ENCODE peak calls at places on chromosomes 7 and 10, in nine cellular contexts. P is brain microvascular endothelial cell, K is psoas muscle, N is transverse colon, B is aorta, J is upper lobe of right lung, L is caudate nucleus, Z is endodermal cell, Y is tibial nerve. U is an unnamed sample.

GRCh38 chr10:60425392-60426110 is 35.9 kb upstream of the ANK3 start:
- DNase-seq in P (peak), K (no peak), N (no peak), B (no peak), J (no peak), L (no peak), Z (no peak), Y (no peak), U (no peak)

GRCh38 chr10:16545126-16545736 is 23.6 kb upstream of the C1QL3 start:
- DNase-seq in P (peak), K (no peak), N (no peak), B (no peak), J (no peak), L (no peak), Z (peak), Y (no peak), U (peak)

GRCh38 chr10:92124524-92125168 is 166.2 kb downstream of the CPEB3 start:
- DNase-seq in P (peak), K (no peak), N (peak), B (peak), J (no peak), L (no peak), Z (no peak), Y (no peak), U (no peak)

GRCh38 chr7:43834463-43835251 is 34.7 kb downstream of the MRPS24 start:
- DNase-seq in P (peak), K (no peak), N (no peak), B (no peak), J (no peak), L (no peak), Z (no peak), Y (no peak), U (no peak)

GRCh38 chr7:17010637-17011300 is 129.0 kb upstream of the AGR3 start:
- DNase-seq in P (no peak), K (no peak), N (no peak), B (no peak), J (no peak), L (no peak), Z (no peak), Y (no peak), U (no peak)

GRCh38 chr7:39405591-39405990 is 160.6 kb upstream of the YAE1 start:
- DNase-seq in P (no peak), K (no peak), N (no peak), B (no peak), J (no peak), L (no peak), Z (no peak), Y (no peak), U (no peak)

GRCh38 chr10:28592953-28593352 is 60.0 kb downstream of the WAC start:
- DNase-seq in P (peak), K (no peak), N (no peak), B (no peak), J (no peak), L (no peak), Z (no peak), Y (no peak), U (no peak)

GRCh38 chr7:83413831-83414230 is 235.1 kb downstream of the SEMA3E start:
- DNase-seq in P (peak), K (no peak), N (no peak), B (no peak), J (no peak), L (no peak), Z (no peak), Y (no peak), U (no peak)

GRCh38 chr10:84938117-84938905 is 609.9 kb downstream of the CCSER2 start:
- DNase-seq in P (no peak), K (no peak), N (no peak), B (no peak), J (no peak), L (no peak), Z (no peak), Y (no peak), U (no peak)

GRCh38 chr10:125407000-125407502 is 246.7 kb upstream of the CTBP2 start:
- DNase-seq in P (peak), K (no peak), N (no peak), B (no peak), J (no peak), L (no peak), Z (no peak), Y (no peak), U (no peak)

GRCh38 chr7:154975984-154976383 is 26.9 kb downstream of the PAXIP1 start:
- DNase-seq in P (no peak), K (no peak), N (no peak), B (no peak), J (no peak), L (no peak), Z (no peak), Y (no peak), U (no peak)

GRCh38 chr7:130063036-130063435 is 7.3 kb upstream of the KLHDC10 start:
- DNase-seq in P (peak), K (peak), N (peak), B (peak), J (peak), L (no peak), Z (peak), Y (no peak), U (peak)

GRCh38 chr10:109062371-109062770 is 860.9 kb downstream of the XPNPEP1 start:
- DNase-seq in P (no peak), K (no peak), N (no peak), B (no peak), J (no peak), L (no peak), Z (no peak), Y (no peak), U (no peak)

GRCh38 chr7:28999421-28999820 is 41.3 kb upstream of the TRIL start:
- DNase-seq in P (no peak), K (no peak), N (no peak), B (no peak), J (no peak), L (no peak), Z (no peak), Y (no peak), U (no peak)

GRCh38 chr10:48775206-48775517 is 90.5 kb downstream of the WDFY4 start:
- DNase-seq in P (no peak), K (no peak), N (no peak), B (no peak), J (no peak), L (no peak), Z (no peak), Y (no peak), U (no peak)

GRCh38 chr10:89207181-89207800 is at the start of gene CH25H:
- DNase-seq in P (peak), K (peak), N (peak), B (peak), J (peak), L (peak), Z (peak), Y (peak), U (peak)

GRCh38 chr7:31439165-31439564 is 74.7 kb upstream of the ITPRID1 start:
- DNase-seq in P (no peak), K (no peak), N (no peak), B (no peak), J (no peak), L (no peak), Z (no peak), Y (no peak), U (no peak)

GRCh38 chr7:118803-119376 is 73.5 kb upstream of the FAM20C start:
- DNase-seq in P (no peak), K (no peak), N (no peak), B (no peak), J (no peak), L (no peak), Z (no peak), Y (no peak), U (peak)

GRCh38 chr10:114603943-114604342 is 54.1 kb downstream of the ABLIM1 start:
- DNase-seq in P (no peak), K (no peak), N (peak), B (no peak), J (no peak), L (no peak), Z (no peak), Y (no peak), U (no peak)

GRCh38 chr7:27961255-27961654 is 219.3 kb downstream of the JAZF1 start:
- DNase-seq in P (peak), K (no peak), N (no peak), B (no peak), J (no peak), L (no peak), Z (no peak), Y (no peak), U (peak)

GRCh38 chr10:17504547-17505245 is 50.3 kb upstream of the ST8SIA6 start:
- DNase-seq in P (peak), K (no peak), N (no peak), B (no peak), J (no peak), L (no peak), Z (no peak), Y (no peak), U (no peak)

GRCh38 chr7:44712012-44712411 is 36.6 kb upstream of the ZMIZ2 start:
- DNase-seq in P (no peak), K (no peak), N (no peak), B (no peak), J (no peak), L (no peak), Z (no peak), Y (no peak), U (no peak)

GRCh38 chr7:118312966-118313365 is 88.5 kb downstream of the ANKRD7 start:
- DNase-seq in P (no peak), K (no peak), N (no peak), B (no peak), J (no peak), L (no peak), Z (no peak), Y (no peak), U (no peak)

GRCh38 chr10:104472505-104472904 is 118.9 kb downstream of the CFAP58 start:
- DNase-seq in P (peak), K (no peak), N (no peak), B (no peak), J (no peak), L (no peak), Z (no peak), Y (no peak), U (no peak)

GRCh38 chr10:68327889-68328786 is 3.7 kb upstream of the HNRNPH3 start:
- DNase-seq in P (peak), K (no peak), N (no peak), B (no peak), J (no peak), L (no peak), Z (no peak), Y (no peak), U (no peak)

GRCh38 chr7:156895024-156895780 is 2.2 kb upstream of the LMBR1 start:
- DNase-seq in P (no peak), K (no peak), N (no peak), B (no peak), J (no peak), L (no peak), Z (no peak), Y (no peak), U (no peak)

GRCh38 chr7:20424475-20424874 is 93.8 kb downstream of the ITGB8 start:
- DNase-seq in P (no peak), K (no peak), N (no peak), B (no peak), J (no peak), L (no peak), Z (no peak), Y (no peak), U (no peak)

GRCh38 chr10:119919823-119920222 is 27.3 kb downstream of the SEC23IP start:
- DNase-seq in P (no peak), K (no peak), N (no peak), B (no peak), J (no peak), L (no peak), Z (no peak), Y (no peak), U (no peak)

GRCh38 chr7:157719008-157719682 is 382.3 kb downstream of the DNAJB6 start:
- DNase-seq in P (no peak), K (no peak), N (no peak), B (no peak), J (no peak), L (no peak), Z (no peak), Y (no peak), U (no peak)

GRCh38 chr7:26525413-26526287 is 234.0 kb downstream of the SNX10 start:
- DNase-seq in P (no peak), K (no peak), N (peak), B (no peak), J (no peak), L (no peak), Z (no peak), Y (no peak), U (no peak)

GRCh38 chr7:131883769-131884168 is 327.3 kb upstream of the PODXL start:
- DNase-seq in P (no peak), K (no peak), N (no peak), B (no peak), J (no peak), L (no peak), Z (no peak), Y (no peak), U (no peak)

GRCh38 chr7:106057204-106057961 is 54.7 kb downstream of the SYPL1 start:
- DNase-seq in P (no peak), K (no peak), N (no peak), B (no peak), J (no peak), L (no peak), Z (no peak), Y (no peak), U (no peak)

GRCh38 chr10:49072166-49072885 is 43.0 kb downstream of the VSTM4 start:
- DNase-seq in P (no peak), K (no peak), N (no peak), B (no peak), J (no peak), L (no peak), Z (peak), Y (no peak), U (no peak)

GRCh38 chr10:86963341-86963919 is 4.9 kb upstream of the ADIRF start:
- DNase-seq in P (no peak), K (no peak), N (peak), B (no peak), J (no peak), L (no peak), Z (no peak), Y (no peak), U (peak)

GRCh38 chr10:72015868-72016267 is 51.7 kb downstream of the CHST3 start:
- DNase-seq in P (no peak), K (no peak), N (peak), B (no peak), J (no peak), L (no peak), Z (no peak), Y (no peak), U (no peak)

GRCh38 chr10:46223626-46224413 is 63.0 kb upstream of the ANTXRL start:
- DNase-seq in P (no peak), K (no peak), N (no peak), B (no peak), J (peak), L (no peak), Z (peak), Y (no peak), U (no peak)

GRCh38 chr7:91082854-91083495 is 181.3 kb upstream of the FZD1 start:
- DNase-seq in P (no peak), K (no peak), N (no peak), B (no peak), J (no peak), L (no peak), Z (no peak), Y (no peak), U (no peak)

GRCh38 chr7:33550979-33551378 is 354.4 kb upstream of the BMPER start:
- DNase-seq in P (no peak), K (no peak), N (no peak), B (no peak), J (no peak), L (no peak), Z (no peak), Y (no peak), U (no peak)
- H3K27ac ChIP-seq in P (no peak), K (peak), N (no peak), B (no peak), J (no peak), L (no peak), Z (no peak), Y (no peak), U (no peak)

DNA sequence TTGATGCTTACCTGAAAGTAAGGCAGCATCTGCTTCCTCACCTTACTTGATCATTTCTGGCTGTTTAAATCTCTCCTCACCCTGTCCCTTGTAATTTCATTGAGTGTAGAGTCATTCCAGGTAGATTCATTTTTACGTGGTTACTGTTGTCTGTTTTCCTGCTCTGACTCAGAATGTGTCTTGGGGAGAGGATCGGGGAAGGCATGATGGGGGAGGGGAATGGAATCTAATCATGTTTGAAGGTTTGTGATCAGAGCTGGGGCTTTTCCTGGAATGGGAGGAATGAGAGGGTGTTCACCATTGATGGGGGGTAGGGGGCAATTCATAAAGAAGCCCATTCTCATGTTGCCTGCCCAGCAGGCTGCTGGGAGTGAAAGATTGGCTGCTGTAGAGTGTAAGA is 18.7 kb downstream of the SEC24C start:
- DNase-seq in P (peak), K (no peak), N (no peak), B (no peak), J (no peak), L (no peak), Z (no peak), Y (no peak), U (no peak)
- H3K27ac ChIP-seq in P (peak), K (no peak), N (no peak), B (no peak), J (no peak), L (no peak), Z (no peak), Y (no peak), U (no peak)

GRCh38 chr10:29680091-29680490 is 45.3 kb upstream of the SVIL start:
- DNase-seq in P (no peak), K (no peak), N (no peak), B (no peak), J (no peak), L (no peak), Z (no peak), Y (no peak), U (no peak)
- H3K27ac ChIP-seq in P (no peak), K (no peak), N (no peak), B (no peak), J (no peak), L (no peak), Z (no peak), Y (no peak), U (no peak)

GRCh38 chr10:96043895-96044580 is 655 bp downstream of the CCNJ start:
- DNase-seq in P (peak), K (peak), N (peak), B (peak), J (peak), L (no peak), Z (peak), Y (no peak), U (peak)

GRCh38 chr10:96043157-96043894 is at the start of gene CCNJ:
- DNase-seq in P (peak), K (peak), N (peak), B (peak), J (peak), L (peak), Z (peak), Y (peak), U (peak)

GRCh38 chr10:96038476-96039387 is 4.7 kb upstream of the CCNJ start:
- DNase-seq in P (no peak), K (no peak), N (no peak), B (no peak), J (no peak), L (no peak), Z (no peak), Y (no peak), U (no peak)

GRCh38 chr10:96044686-96045085 is 1.3 kb downstream of the CCNJ start:
- DNase-seq in P (peak), K (no peak), N (no peak), B (no peak), J (no peak), L (no peak), Z (no peak), Y (no peak), U (no peak)

GRCh38 chr10:96041146-96041545 is 2.2 kb upstream of the CCNJ start:
- DNase-seq in P (no peak), K (no peak), N (no peak), B (no peak), J (no peak), L (no peak), Z (no peak), Y (no peak), U (no peak)
- H3K27ac ChIP-seq in P (no peak), K (no peak), N (no peak), B (no peak), J (no peak), L (no peak), Z (no peak), Y (no peak), U (no peak)

GRCh38 chr10:63260103-63260859 is 127.2 kb downstream of the NRBF2 start:
- DNase-seq in P (no peak), K (no peak), N (no peak), B (no peak), J (no peak), L (no peak), Z (no peak), Y (no peak), U (no peak)
- H3K27ac ChIP-seq in P (no peak), K (no peak), N (peak), B (no peak), J (peak), L (no peak), Z (no peak), Y (no peak), U (no peak)

DNA sequence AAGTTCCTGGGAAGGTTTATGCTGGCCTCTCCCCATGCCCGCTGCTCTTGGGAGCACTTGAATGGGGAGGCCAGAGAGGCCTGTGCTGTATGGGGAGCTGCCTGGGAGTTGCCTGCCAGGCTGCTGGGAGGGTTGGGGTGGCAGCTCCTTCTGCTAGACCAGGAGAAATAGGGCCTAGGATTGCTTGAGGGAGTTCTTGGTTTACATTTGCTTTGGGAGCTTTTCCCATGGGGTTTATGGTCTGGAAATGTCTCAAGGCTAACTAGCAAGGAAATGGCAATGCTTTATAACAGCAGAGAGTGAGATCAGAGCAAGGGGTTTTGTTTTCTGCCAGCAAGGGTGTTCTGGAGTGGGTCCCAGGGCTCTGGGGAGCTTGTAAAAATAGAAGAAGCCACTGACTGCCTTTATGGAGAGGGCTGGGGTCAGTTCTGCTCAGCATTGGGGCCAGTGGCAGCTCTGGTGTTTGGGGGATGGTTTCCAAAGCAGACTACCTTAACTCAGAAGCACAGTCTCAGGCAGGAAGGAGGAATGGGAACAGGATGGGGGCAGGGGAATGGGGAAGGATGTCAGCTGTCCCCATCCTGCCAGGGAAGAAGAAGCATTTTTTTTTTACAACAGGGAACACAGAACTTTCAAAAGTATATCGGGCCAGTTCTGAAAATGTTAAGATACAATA is 28.6 kb downstream of the TSPAN15 start:
- DNase-seq in P (no peak), K (no peak), N (no peak), B (peak), J (no peak), L (no peak), Z (no peak), Y (no peak), U (no peak)
- H3K27ac ChIP-seq in P (no peak), K (peak), N (peak), B (peak), J (peak), L (peak), Z (no peak), Y (peak), U (peak)